ENCODE peak calls at places on chromosomes 6 and 20, in nine cellular contexts. B is left ventricle myocardium superior; D is SW 1271; V is stimulated activated naive B cell treated with anti-CD40 and anti-IgM and Interleukin-4, amounts not matched to agents 10 μg/mL and 1 μg/mL and 100 μg/mL, for 72 hours; Y is left kidney; R is effector CD4-positive, alpha-beta T cell; A is foreskin melanocyte; I is EH; F is astrocyte of the hippocampus. E is an unnamed sample.
A peak's percentile ranks its signal among the peaks of the same experiment; 100 is the strongest.

GRCh38 chr6:42758756-42759430 is 13.0 kb upstream of the TBCC start:
- DNase-seq in B (no peak), D (no peak), V (no peak), Y (no peak), R (no peak), A (no peak), I (no peak), F (no peak), E (no peak)

GRCh38 chr6:15674690-15675386 is 12.0 kb upstream of the DTNBP1 start:
- DNase-seq in B (no peak), D (no peak), V (no peak), Y (peak; percentile 86), R (no peak), A (no peak), I (no peak), F (no peak), E (no peak)

GRCh38 chr6:43977404-43978111 is 149.7 kb downstream of the MRPL14 start:
- DNase-seq in B (no peak), D (no peak), V (peak; percentile 53), Y (no peak), R (no peak), A (no peak), I (no peak), F (peak; percentile 22), E (no peak)

GRCh38 chr6:26273673-26274595 is 91.1 kb upstream of the BTN3A2 start:
- DNase-seq in B (no peak), D (no peak), V (no peak), Y (peak; percentile 43), R (peak; percentile 14), A (no peak), I (peak; percentile 53), F (peak; percentile 22), E (peak; percentile 46)

GRCh38 chr20:12012241-12013222 is 94.8 kb downstream of the BTBD3 start:
- DNase-seq in B (no peak), D (peak; percentile 64), V (peak; percentile 43), Y (peak; percentile 70), R (no peak), A (peak; percentile 42), I (peak; percentile 31), F (peak; percentile 50), E (no peak)

GRCh38 chr20:17963114-17963897 is 5.3 kb downstream of the SNX5 start:
- DNase-seq in B (no peak), D (no peak), V (no peak), Y (no peak), R (no peak), A (no peak), I (no peak), F (no peak), E (no peak)

GRCh38 chr20:31894980-31895675 is 24.7 kb downstream of the TTLL9 start:
- DNase-seq in B (no peak), D (peak; percentile 73), V (peak; percentile 81), Y (peak; percentile 61), R (no peak), A (peak; percentile 50), I (peak; percentile 61), F (peak; percentile 33), E (no peak)

GRCh38 chr20:10761786-10762185 is 88.0 kb upstream of the JAG1 start:
- DNase-seq in B (no peak), D (no peak), V (no peak), Y (peak; percentile 18), R (no peak), A (no peak), I (peak; percentile 69), F (peak; percentile 67), E (no peak)

GRCh38 chr6:148396411-148396810 is 53.8 kb downstream of the SASH1 start:
- DNase-seq in B (no peak), D (no peak), V (no peak), Y (no peak), R (no peak), A (peak; percentile 59), I (no peak), F (no peak), E (no peak)

GRCh38 chr6:146990284-146990683 is 213.9 kb upstream of the STXBP5 start:
- DNase-seq in B (no peak), D (no peak), V (no peak), Y (peak; percentile 11), R (no peak), A (no peak), I (peak; percentile 84), F (peak; percentile 55), E (no peak)

GRCh38 chr20:40738976-40739375 is 49.9 kb upstream of the MAFB start:
- DNase-seq in B (no peak), D (no peak), V (no peak), Y (peak; percentile 28), R (no peak), A (no peak), I (no peak), F (no peak), E (no peak)

GRCh38 chr20:3572151-3572550 is 91.0 kb downstream of the GFRA4 start:
- DNase-seq in B (no peak), D (no peak), V (no peak), Y (no peak), R (no peak), A (peak; percentile 66), I (peak; percentile 31), F (no peak), E (no peak)

GRCh38 chr6:169559001-169559441 is 142.8 kb downstream of the WDR27 start:
- DNase-seq in B (no peak), D (no peak), V (no peak), Y (no peak), R (no peak), A (no peak), I (peak; percentile 62), F (no peak), E (no peak)

GRCh38 chr6:19812512-19813119 is 24.6 kb upstream of the ID4 start:
- DNase-seq in B (no peak), D (peak; percentile 46), V (no peak), Y (peak; percentile 69), R (no peak), A (peak; percentile 34), I (peak; percentile 65), F (peak; percentile 53), E (no peak)

GRCh38 chr6:122833229-122833556 is 44.1 kb downstream of the SMPDL3A start:
- DNase-seq in B (no peak), D (no peak), V (no peak), Y (no peak), R (no peak), A (peak; percentile 88), I (no peak), F (peak; percentile 55), E (no peak)

GRCh38 chr20:59027746-59028320 is 4.3 kb downstream of the ATP5F1E start:
- DNase-seq in B (no peak), D (no peak), V (no peak), Y (peak; percentile 54), R (no peak), A (no peak), I (peak; percentile 71), F (peak; percentile 62), E (no peak)

GRCh38 chr6:38554700-38555413 is 84.9 kb downstream of the BTBD9 start:
- DNase-seq in B (no peak), D (no peak), V (no peak), Y (no peak), R (no peak), A (no peak), I (peak; percentile 62), F (peak; percentile 64), E (no peak)

GRCh38 chr6:56683882-56684281 is 41.2 kb upstream of the DST start:
- DNase-seq in B (no peak), D (peak; percentile 35), V (no peak), Y (no peak), R (no peak), A (peak; percentile 79), I (peak; percentile 94), F (peak; percentile 79), E (no peak)

GRCh38 chr6:36908758-36909157 is 23.0 kb downstream of the C6orf89 start:
- DNase-seq in B (no peak), D (no peak), V (no peak), Y (no peak), R (no peak), A (peak; percentile 29), I (no peak), F (no peak), E (no peak)

GRCh38 chr6:90375681-90376439 is 79.2 kb upstream of the BACH2 start:
- DNase-seq in B (no peak), D (no peak), V (peak; percentile 73), Y (peak; percentile 69), R (no peak), A (peak; percentile 70), I (peak; percentile 95), F (peak; percentile 85), E (no peak)

GRCh38 chr6:138250513-138251247 is 32.4 kb upstream of the PBOV1 start:
- DNase-seq in B (no peak), D (no peak), V (no peak), Y (peak; percentile 71), R (no peak), A (no peak), I (peak; percentile 74), F (peak; percentile 90), E (no peak)

GRCh38 chr6:48658910-48659309 is 547.9 kb upstream of the PTCHD4 start:
- DNase-seq in B (no peak), D (no peak), V (no peak), Y (no peak), R (no peak), A (peak; percentile 2), I (no peak), F (no peak), E (no peak)

GRCh38 chr6:27894839-27895762 is 17.1 kb downstream of the OR2B2 start:
- DNase-seq in B (no peak), D (peak; percentile 83), V (peak; percentile 46), Y (peak; percentile 96), R (peak; percentile 54), A (peak; percentile 78), I (peak; percentile 85), F (peak; percentile 89), E (peak; percentile 46)

GRCh38 chr20:24872291-24873014 is 76.6 kb upstream of the CST7 start:
- DNase-seq in B (no peak), D (no peak), V (no peak), Y (peak; percentile 57), R (no peak), A (no peak), I (no peak), F (no peak), E (no peak)

GRCh38 chr6:103122766-103123601 is 1729.5 kb downstream of the GRIK2 start:
- DNase-seq in B (peak; percentile 26), D (peak; percentile 49), V (peak; percentile 1), Y (peak; percentile 93), R (no peak), A (peak; percentile 12), I (peak; percentile 36), F (peak; percentile 71), E (no peak)

GRCh38 chr20:63135411-63135810 is 80.5 kb downstream of the YTHDF1 start:
- DNase-seq in B (no peak), D (no peak), V (no peak), Y (no peak), R (no peak), A (no peak), I (no peak), F (no peak), E (no peak)

GRCh38 chr6:136533487-136533886 is 16.7 kb downstream of the MAP7 start:
- DNase-seq in B (no peak), D (no peak), V (no peak), Y (no peak), R (no peak), A (no peak), I (no peak), F (no peak), E (no peak)

GRCh38 chr6:40477246-40478126 is 109.7 kb downstream of the LRFN2 start:
- DNase-seq in B (no peak), D (no peak), V (no peak), Y (peak; percentile 50), R (no peak), A (no peak), I (no peak), F (peak; percentile 4), E (peak; percentile 46)

GRCh38 chr6:912871-913663 is 220.1 kb upstream of the EXOC2 start:
- DNase-seq in B (no peak), D (peak; percentile 17), V (no peak), Y (peak; percentile 79), R (no peak), A (no peak), I (peak; percentile 63), F (peak; percentile 51), E (no peak)

GRCh38 chr6:109782401-109783046 is 91.4 kb downstream of the FIG4 start:
- DNase-seq in B (no peak), D (no peak), V (no peak), Y (no peak), R (no peak), A (no peak), I (peak; percentile 45), F (no peak), E (no peak)

GRCh38 chr20:48106428-48106827 is 321.1 kb upstream of the SULF2 start:
- DNase-seq in B (no peak), D (no peak), V (no peak), Y (no peak), R (no peak), A (no peak), I (peak; percentile 20), F (no peak), E (no peak)

E was measured in T-cell.